ENCODE peak calls at places on chromosome 3, in six cellular contexts. One of them, this sample, is unnamed.

GRCh38 chr3:43162573-43163084 is 56.8 kb upstream of the POMGNT2 start:
- DNase-seq in NCI-H2171 treated with DMSO at 0.1 percent for 48 hours: no peak
- DNase-seq in fibroblast of pulmonary artery: no peak
- DNase-seq in non-pigmented ciliary epithelial cell: no peak
- DNase-seq in AG08395: no peak
- DNase-seq in HCT116: no peak
- DNase-seq in this sample: no peak

GRCh38 chr3:14256046-14256445 is 77.4 kb downstream of the LSM3 start:
- DNase-seq in NCI-H2171 treated with DMSO at 0.1 percent for 48 hours: no peak
- DNase-seq in fibroblast of pulmonary artery: no peak
- DNase-seq in non-pigmented ciliary epithelial cell: no peak
- DNase-seq in AG08395: no peak
- DNase-seq in HCT116: no peak
- DNase-seq in this sample: no peak

GRCh38 chr3:52313774-52314188 is 2.3 kb upstream of the DNAH1 start:
- DNase-seq in NCI-H2171 treated with DMSO at 0.1 percent for 48 hours: no peak
- DNase-seq in fibroblast of pulmonary artery: peak; percentile 30
- DNase-seq in non-pigmented ciliary epithelial cell: no peak
- DNase-seq in AG08395: peak; percentile 59
- DNase-seq in HCT116: no peak
- DNase-seq in this sample: no peak

GRCh38 chr3:53097887-53098286 is 32.3 kb downstream of the RFT1 start:
- DNase-seq in NCI-H2171 treated with DMSO at 0.1 percent for 48 hours: no peak
- DNase-seq in fibroblast of pulmonary artery: no peak
- DNase-seq in non-pigmented ciliary epithelial cell: no peak
- DNase-seq in AG08395: no peak
- DNase-seq in HCT116: no peak
- DNase-seq in this sample: no peak

GRCh38 chr3:37161351-37161750 is 13.0 kb downstream of the LRRFIP2 start:
- DNase-seq in NCI-H2171 treated with DMSO at 0.1 percent for 48 hours: no peak
- DNase-seq in fibroblast of pulmonary artery: no peak
- DNase-seq in non-pigmented ciliary epithelial cell: no peak
- DNase-seq in AG08395: no peak
- DNase-seq in HCT116: no peak
- DNase-seq in this sample: no peak

GRCh38 chr3:52845691-52846426 is 11.0 kb upstream of the MUSTN1 start:
- DNase-seq in NCI-H2171 treated with DMSO at 0.1 percent for 48 hours: no peak
- DNase-seq in fibroblast of pulmonary artery: no peak
- DNase-seq in non-pigmented ciliary epithelial cell: no peak
- DNase-seq in AG08395: peak; percentile 20
- DNase-seq in HCT116: no peak
- DNase-seq in this sample: no peak

GRCh38 chr3:185851046-185851445 is 26.2 kb upstream of the IGF2BP2 start:
- DNase-seq in NCI-H2171 treated with DMSO at 0.1 percent for 48 hours: no peak
- DNase-seq in fibroblast of pulmonary artery: no peak
- DNase-seq in non-pigmented ciliary epithelial cell: no peak
- DNase-seq in AG08395: no peak
- DNase-seq in HCT116: no peak
- DNase-seq in this sample: no peak

GRCh38 chr3:21486381-21486935 is 264.6 kb downstream of the ZNF385D start:
- DNase-seq in NCI-H2171 treated with DMSO at 0.1 percent for 48 hours: no peak
- DNase-seq in fibroblast of pulmonary artery: no peak
- DNase-seq in non-pigmented ciliary epithelial cell: no peak
- DNase-seq in AG08395: peak; percentile 15
- DNase-seq in HCT116: no peak
- DNase-seq in this sample: no peak

GRCh38 chr3:94069242-94069813 is 6.5 kb downstream of the NSUN3 start:
- DNase-seq in NCI-H2171 treated with DMSO at 0.1 percent for 48 hours: peak; percentile 42
- DNase-seq in fibroblast of pulmonary artery: peak; percentile 53
- DNase-seq in non-pigmented ciliary epithelial cell: no peak
- DNase-seq in AG08395: peak; percentile 36
- DNase-seq in HCT116: no peak
- DNase-seq in this sample: peak; percentile 42

GRCh38 chr3:164459526-164460151 is 618.7 kb downstream of the SI start:
- DNase-seq in NCI-H2171 treated with DMSO at 0.1 percent for 48 hours: peak; percentile 52
- DNase-seq in fibroblast of pulmonary artery: no peak
- DNase-seq in non-pigmented ciliary epithelial cell: peak; percentile 40
- DNase-seq in AG08395: no peak
- DNase-seq in HCT116: no peak
- DNase-seq in this sample: no peak

GRCh38 chr3:17901893-17902292 is 159.5 kb upstream of the TBC1D5 start:
- DNase-seq in NCI-H2171 treated with DMSO at 0.1 percent for 48 hours: no peak
- DNase-seq in fibroblast of pulmonary artery: no peak
- DNase-seq in non-pigmented ciliary epithelial cell: no peak
- DNase-seq in AG08395: no peak
- DNase-seq in HCT116: no peak
- DNase-seq in this sample: no peak

GRCh38 chr3:39067286-39067685 is 15.5 kb downstream of the WDR48 start:
- DNase-seq in NCI-H2171 treated with DMSO at 0.1 percent for 48 hours: no peak
- DNase-seq in fibroblast of pulmonary artery: no peak
- DNase-seq in non-pigmented ciliary epithelial cell: no peak
- DNase-seq in AG08395: peak; percentile 9
- DNase-seq in HCT116: no peak
- DNase-seq in this sample: no peak

This sample was measured in A673.